ENCODE peak calls at places on chromosome 7, in nine cellular contexts. P is HepG2, R is stomach, K is GM23338, C is transverse colon, S is SK-N-SH, B is HL-60, M is sigmoid colon, V is endothelial cell of umbilical vein. Q is an unnamed sample.

GRCh38 chr7:38699481-38699880 is 68.3 kb upstream of the AMPH start:
- DNase-seq in P (no peak), R (no peak), K (no peak), C (no peak), S (no peak), B (no peak), M (no peak), V (no peak), Q (no peak)

GRCh38 chr7:124033093-124033806 is 383 bp upstream of the TMEM229A start:
- DNase-seq in P (no peak), R (peak), K (peak), C (peak), S (peak), B (peak), M (peak), V (no peak), Q (no peak)

GRCh38 chr7:44402401-44403096 is 77.2 kb upstream of the CAMK2B start:
- DNase-seq in P (no peak), R (no peak), K (no peak), C (no peak), S (no peak), B (no peak), M (no peak), V (no peak), Q (no peak)

GRCh38 chr7:30226593-30227268 is 57.7 kb upstream of the ZNRF2 start:
- DNase-seq in P (peak), R (peak), K (peak), C (peak), S (peak), B (no peak), M (no peak), V (no peak), Q (peak)

GRCh38 chr7:20354825-20355466 is 24.2 kb downstream of the ITGB8 start:
- DNase-seq in P (no peak), R (no peak), K (no peak), C (no peak), S (no peak), B (no peak), M (no peak), V (no peak), Q (no peak)

GRCh38 chr7:114574384-114574783 is 159.8 kb downstream of the FOXP2 start:
- DNase-seq in P (no peak), R (no peak), K (no peak), C (no peak), S (no peak), B (no peak), M (no peak), V (no peak), Q (no peak)

GRCh38 chr7:30804078-30804661 is 33.0 kb downstream of the MINDY4 start:
- DNase-seq in P (no peak), R (no peak), K (no peak), C (no peak), S (no peak), B (no peak), M (no peak), V (peak), Q (no peak)

GRCh38 chr7:75716992-75717626 is 21.6 kb downstream of the HIP1 start:
- DNase-seq in P (peak), R (no peak), K (no peak), C (no peak), S (no peak), B (no peak), M (no peak), V (peak), Q (peak)

GRCh38 chr7:40546616-40547501 is 412.1 kb downstream of the SUGCT start:
- DNase-seq in P (no peak), R (no peak), K (no peak), C (no peak), S (no peak), B (no peak), M (no peak), V (peak), Q (no peak)

GRCh38 chr7:131087756-131088658 is 239.7 kb upstream of the MKLN1 start:
- DNase-seq in P (peak), R (no peak), K (peak), C (no peak), S (no peak), B (no peak), M (no peak), V (no peak), Q (no peak)

GRCh38 chr7:131095346-131095745 is 232.3 kb upstream of the MKLN1 start:
- DNase-seq in P (no peak), R (no peak), K (no peak), C (no peak), S (no peak), B (no peak), M (no peak), V (no peak), Q (no peak)

GRCh38 chr7:131090188-131090587 is 237.5 kb upstream of the MKLN1 start:
- DNase-seq in P (no peak), R (no peak), K (no peak), C (no peak), S (no peak), B (no peak), M (no peak), V (no peak), Q (no peak)

GRCh38 chr7:131094685-131095084 is 233.0 kb upstream of the MKLN1 start:
- DNase-seq in P (no peak), R (no peak), K (no peak), C (no peak), S (no peak), B (no peak), M (no peak), V (no peak), Q (no peak)

GRCh38 chr7:131090866-131091692 is 236.6 kb upstream of the MKLN1 start:
- DNase-seq in P (no peak), R (no peak), K (peak), C (no peak), S (no peak), B (no peak), M (no peak), V (no peak), Q (no peak)
- TF ChIP-seq POLR2AphosphoS5 in P (no peak), R (no peak), K (no peak), C (no peak), S (no peak), B (no peak), M (no peak), V (no peak), Q (no peak)

DNA sequence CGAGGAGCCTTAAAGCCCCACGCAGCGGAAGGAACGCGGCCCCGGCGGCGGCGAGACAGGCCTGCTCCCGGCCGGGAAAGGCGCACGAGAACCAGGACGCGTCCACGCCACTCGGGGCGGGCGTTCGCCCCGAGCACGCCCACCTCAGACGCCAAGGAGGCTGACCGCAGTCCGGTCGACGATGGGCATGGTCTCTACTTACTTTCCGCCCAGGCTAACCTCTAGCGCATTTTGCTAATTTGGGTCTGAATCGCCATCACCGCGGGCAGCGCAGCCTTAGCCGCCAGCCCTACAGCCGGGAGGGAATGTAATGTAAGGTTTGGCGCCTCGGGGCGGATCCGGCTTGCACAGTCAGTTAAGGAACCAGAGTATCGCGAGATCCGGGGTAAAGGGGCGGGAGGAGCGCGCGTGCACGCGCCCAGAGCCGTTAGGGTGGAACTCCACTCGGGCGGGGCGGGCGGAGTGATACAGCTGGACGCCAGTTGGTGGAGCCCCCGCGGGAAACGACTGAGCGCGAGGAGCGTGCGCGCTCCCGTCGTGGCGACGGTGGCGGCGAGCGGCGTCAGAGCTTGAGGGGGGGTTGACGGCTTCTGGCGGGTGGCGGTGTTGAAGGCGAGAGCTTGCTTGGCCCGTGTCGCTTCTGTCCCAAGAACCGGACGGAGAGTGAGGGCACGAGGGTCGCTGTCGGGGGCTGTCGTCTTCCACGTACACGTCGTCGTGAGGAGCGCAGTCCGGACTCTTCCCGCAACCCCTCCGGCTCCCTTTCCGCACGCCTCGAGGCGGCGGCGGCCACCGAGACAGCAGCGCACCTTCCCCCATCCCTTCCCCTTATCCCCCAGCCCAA is at the start of gene LUC7L2:
- DNase-seq in P (peak), R (peak), K (peak), C (peak), S (peak), B (peak), M (peak), V (peak), Q (peak)
- TF ChIP-seq CTCF in P (peak), R (no peak), K (no peak), C (no peak), S (peak), B (no peak), M (no peak), V (no peak), Q (no peak)

GRCh38 chr7:74094224-74095095 is 10.9 kb downstream of the LIMK1 start:
- DNase-seq in P (no peak), R (peak), K (peak), C (peak), S (peak), B (peak), M (peak), V (peak), Q (peak)
- TF ChIP-seq POLR2AphosphoS5 in P (no peak), R (no peak), K (peak), C (peak), S (peak), B (no peak), M (peak), V (peak), Q (peak)

GRCh38 chr7:3065724-3066143 is 22.1 kb upstream of the CARD11 start:
- DNase-seq in P (peak), R (peak), K (peak), C (peak), S (peak), B (peak), M (no peak), V (no peak), Q (peak)
- TF ChIP-seq CTCF in P (peak), R (no peak), K (peak), C (peak), S (peak), B (peak), M (no peak), V (peak), Q (peak)

DNA sequence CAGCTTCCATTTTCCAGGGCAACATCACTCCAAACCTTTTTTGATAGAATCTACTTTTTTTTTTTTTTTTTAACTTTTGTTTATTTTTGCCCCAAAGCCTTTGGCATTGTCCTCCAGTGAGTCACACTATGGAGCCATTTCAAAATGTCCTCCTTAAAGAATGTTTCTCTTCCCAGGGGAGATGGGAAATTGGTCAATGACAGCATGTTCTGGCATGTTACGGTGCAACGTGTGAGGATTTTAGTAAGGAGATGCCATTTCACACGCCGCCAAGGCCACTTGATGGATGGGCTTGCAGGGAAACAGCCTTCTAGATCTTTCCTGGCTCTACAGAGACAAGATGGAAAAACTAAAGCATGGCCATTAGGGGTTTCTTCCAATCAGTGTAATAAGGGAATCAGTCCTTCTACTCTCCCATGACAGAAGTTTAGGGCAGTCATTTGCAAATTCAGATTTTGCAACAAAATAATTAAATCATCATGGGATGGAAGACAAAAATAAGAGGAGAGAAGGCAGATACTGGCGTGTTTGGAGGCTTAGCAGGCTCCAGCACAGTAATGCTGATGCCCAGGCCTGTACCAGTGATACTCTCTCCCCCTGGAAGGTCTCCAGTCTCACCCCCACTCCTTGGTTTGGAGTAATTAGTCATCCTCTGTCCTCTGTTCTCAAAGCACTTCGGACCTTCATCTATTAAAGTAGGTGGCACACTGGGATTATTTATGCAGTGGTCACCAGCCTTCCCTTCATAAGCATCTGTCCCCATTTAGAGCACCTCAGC is 30.9 kb upstream of the TRIL start:
- DNase-seq in P (no peak), R (no peak), K (no peak), C (peak), S (no peak), B (no peak), M (peak), V (no peak), Q (no peak)
- TF ChIP-seq POLR2AphosphoS5 in P (no peak), R (peak), K (no peak), C (peak), S (no peak), B (no peak), M (peak), V (no peak), Q (no peak)

DNA sequence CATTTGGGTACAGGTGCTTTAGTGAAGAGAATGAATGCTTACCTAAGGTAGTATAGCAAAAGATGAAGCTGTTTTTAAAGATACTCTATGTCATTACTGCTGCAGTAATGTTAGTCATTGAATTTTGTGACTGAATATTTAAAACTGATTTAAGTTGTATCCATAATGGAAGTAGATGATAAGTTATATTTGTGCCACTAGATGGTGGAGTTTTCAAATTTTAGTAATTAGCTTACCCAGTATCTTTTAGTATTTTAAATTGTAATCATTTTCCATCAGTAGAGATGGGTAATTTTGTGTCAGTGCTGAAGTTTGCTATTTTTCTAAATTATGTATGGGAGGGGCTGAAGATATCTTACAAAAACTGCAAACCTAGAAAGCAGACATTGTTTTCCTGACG is 25.2 kb downstream of the HBP1 start:
- DNase-seq in P (no peak), R (no peak), K (no peak), C (no peak), S (no peak), B (no peak), M (no peak), V (no peak), Q (no peak)
- TF ChIP-seq CTCF in P (no peak), R (no peak), K (no peak), C (no peak), S (peak), B (no peak), M (no peak), V (no peak), Q (no peak)

GRCh38 chr7:141366098-141366621 is 185.1 kb upstream of the AGK start:
- DNase-seq in P (no peak), R (no peak), K (peak), C (no peak), S (no peak), B (no peak), M (no peak), V (peak), Q (no peak)
- TF ChIP-seq POLR2AphosphoS5 in P (no peak), R (no peak), K (no peak), C (no peak), S (no peak), B (no peak), M (no peak), V (no peak), Q (no peak)

DNA sequence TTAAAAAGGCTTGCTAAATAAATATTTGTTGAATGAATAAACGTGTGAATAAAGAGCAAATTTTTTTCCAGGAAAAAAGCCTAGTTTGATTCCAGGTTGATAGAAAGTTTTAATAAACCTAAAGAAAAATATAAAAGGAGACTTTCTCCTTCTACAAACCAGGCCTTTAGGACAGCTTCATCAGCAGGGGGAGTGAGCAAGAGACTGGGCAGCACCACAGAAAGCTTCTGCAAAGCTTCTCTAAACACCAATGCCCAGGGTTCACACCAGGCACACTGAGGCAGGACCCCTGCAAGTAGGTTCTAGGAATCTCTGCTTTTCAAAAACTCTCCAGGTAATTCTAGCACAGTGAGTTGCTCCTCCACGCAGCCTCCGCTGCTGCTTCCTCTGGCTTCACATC is 66.4 kb upstream of the SEC61G start:
- DNase-seq in P (no peak), R (no peak), K (no peak), C (no peak), S (no peak), B (no peak), M (no peak), V (no peak), Q (no peak)
- TF ChIP-seq CTCF in P (no peak), R (no peak), K (no peak), C (no peak), S (no peak), B (no peak), M (no peak), V (no peak), Q (no peak)

DNA sequence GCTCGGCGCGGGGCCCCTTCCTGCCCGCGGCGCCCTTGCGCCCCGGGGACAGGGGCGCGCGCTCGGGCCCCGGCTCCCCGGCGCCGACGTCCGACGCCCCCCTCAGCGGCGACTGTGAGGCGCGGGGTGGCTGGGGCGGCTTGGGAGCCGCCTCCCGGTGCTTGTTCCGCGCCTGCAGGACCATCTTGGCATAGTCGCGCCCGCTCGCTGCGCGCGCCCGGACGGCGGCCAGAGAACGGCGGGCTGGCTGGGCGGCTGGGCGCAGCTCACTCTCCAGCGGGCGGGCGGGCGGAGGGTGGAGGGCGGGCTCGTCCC is at the start of gene DPY19L1:
- DNase-seq in P (no peak), R (no peak), K (no peak), C (no peak), S (no peak), B (no peak), M (no peak), V (no peak), Q (no peak)
- TF ChIP-seq POLR2AphosphoS5 in P (no peak), R (no peak), K (no peak), C (peak), S (no peak), B (no peak), M (peak), V (no peak), Q (peak)